ENCODE peak calls at places on chromosomes 7 and 10, in nine cellular contexts. N, Y, X, U, V, G, Z, W and Q are unnamed samples.

GRCh38 chr7:36406156-36406555 is 16.5 kb downstream of the ANLN start:
- DNase-seq in N (no peak), Y (no peak), X (peak), U (no peak), V (no peak), G (no peak), Z (no peak), W (no peak), Q (no peak)

GRCh38 chr7:155694846-155695245 is 50.4 kb downstream of the RBM33 start:
- DNase-seq in N (no peak), Y (no peak), X (no peak), U (no peak), V (no peak), G (no peak), Z (peak), W (no peak), Q (no peak)

GRCh38 chr7:28587211-28587610 is 174.9 kb downstream of the CREB5 start:
- DNase-seq in N (no peak), Y (no peak), X (no peak), U (no peak), V (no peak), G (no peak), Z (peak), W (no peak), Q (no peak)

GRCh38 chr10:130964771-130965170 is 346.8 kb downstream of the TCERG1L start:
- DNase-seq in N (no peak), Y (no peak), X (no peak), U (no peak), V (no peak), G (no peak), Z (no peak), W (no peak), Q (no peak)

GRCh38 chr10:110872984-110873569 is 1.3 kb downstream of the PDCD4 start:
- DNase-seq in N (no peak), Y (no peak), X (no peak), U (no peak), V (no peak), G (no peak), Z (peak), W (no peak), Q (no peak)

GRCh38 chr10:133461841-133462240 is 8.1 kb downstream of the SCART1 start:
- DNase-seq in N (no peak), Y (no peak), X (no peak), U (no peak), V (no peak), G (no peak), Z (no peak), W (no peak), Q (no peak)

GRCh38 chr10:94490789-94491039 is 54.9 kb upstream of the HELLS start:
- DNase-seq in N (no peak), Y (no peak), X (no peak), U (no peak), V (no peak), G (no peak), Z (no peak), W (no peak), Q (no peak)

GRCh38 chr7:2635810-2636701 is 4.3 kb downstream of the TTYH3 start:
- DNase-seq in N (no peak), Y (no peak), X (peak), U (no peak), V (no peak), G (peak), Z (peak), W (peak), Q (no peak)

GRCh38 chr7:30171753-30172447 is 37.1 kb downstream of the MTURN start:
- DNase-seq in N (no peak), Y (no peak), X (no peak), U (no peak), V (no peak), G (no peak), Z (no peak), W (no peak), Q (no peak)

GRCh38 chr10:92567952-92568600 is 5.8 kb downstream of the IDE start:
- DNase-seq in N (no peak), Y (no peak), X (no peak), U (no peak), V (no peak), G (no peak), Z (peak), W (no peak), Q (no peak)

GRCh38 chr10:6416892-6417512 is 163.1 kb downstream of the PRKCQ start:
- DNase-seq in N (no peak), Y (no peak), X (no peak), U (peak), V (no peak), G (no peak), Z (peak), W (no peak), Q (peak)

GRCh38 chr7:92343719-92344118 is 97.9 kb downstream of the ANKIB1 start:
- DNase-seq in N (no peak), Y (no peak), X (no peak), U (no peak), V (no peak), G (no peak), Z (no peak), W (no peak), Q (no peak)

GRCh38 chr7:39720586-39720985 is 97.2 kb downstream of the RALA start:
- DNase-seq in N (no peak), Y (no peak), X (no peak), U (no peak), V (no peak), G (no peak), Z (no peak), W (no peak), Q (no peak)

GRCh38 chr7:34341331-34341730 is 316.7 kb upstream of the NPSR1 start:
- DNase-seq in N (no peak), Y (no peak), X (no peak), U (no peak), V (no peak), G (no peak), Z (peak), W (no peak), Q (no peak)

GRCh38 chr7:33411000-33411399 is 281.6 kb downstream of the BBS9 start:
- DNase-seq in N (no peak), Y (no peak), X (no peak), U (no peak), V (no peak), G (no peak), Z (no peak), W (no peak), Q (no peak)

GRCh38 chr10:34092891-34093290 is 722.2 kb downstream of the PARD3 start:
- DNase-seq in N (no peak), Y (no peak), X (no peak), U (no peak), V (no peak), G (no peak), Z (no peak), W (no peak), Q (no peak)

GRCh38 chr7:11570205-11570604 is 261.8 kb downstream of the THSD7A start:
- DNase-seq in N (no peak), Y (no peak), X (no peak), U (no peak), V (no peak), G (no peak), Z (peak), W (no peak), Q (no peak)

GRCh38 chr10:93513091-93513490 is 16.7 kb downstream of the CEP55 start:
- DNase-seq in N (no peak), Y (no peak), X (no peak), U (no peak), V (no peak), G (no peak), Z (no peak), W (no peak), Q (no peak)

GRCh38 chr7:122802211-122802833 is 83.9 kb downstream of the CADPS2 start:
- DNase-seq in N (no peak), Y (no peak), X (no peak), U (no peak), V (no peak), G (peak), Z (no peak), W (no peak), Q (no peak)

GRCh38 chr7:32191296-32191695 is 121.1 kb upstream of the PDE1C start:
- DNase-seq in N (no peak), Y (no peak), X (no peak), U (no peak), V (no peak), G (no peak), Z (no peak), W (no peak), Q (no peak)

GRCh38 chr10:100009283-100009792 is 409 bp downstream of the DNMBP start:
- DNase-seq in N (no peak), Y (peak), X (peak), U (peak), V (no peak), G (peak), Z (no peak), W (peak), Q (peak)

GRCh38 chr7:140229591-140230516 is 53.1 kb upstream of the KDM7A start:
- DNase-seq in N (no peak), Y (peak), X (no peak), U (no peak), V (no peak), G (no peak), Z (no peak), W (peak), Q (no peak)

GRCh38 chr10:77877461-77878344 is 48.9 kb downstream of the DLG5 start:
- DNase-seq in N (no peak), Y (no peak), X (no peak), U (no peak), V (peak), G (peak), Z (peak), W (peak), Q (peak)

GRCh38 chr7:14900051-14900450 is 2.5 kb downstream of the DGKB start:
- DNase-seq in N (no peak), Y (no peak), X (no peak), U (no peak), V (no peak), G (no peak), Z (no peak), W (no peak), Q (no peak)

GRCh38 chr7:45080958-45081669 is 7.7 kb downstream of the NACAD start:
- DNase-seq in N (no peak), Y (no peak), X (no peak), U (no peak), V (no peak), G (peak), Z (no peak), W (no peak), Q (no peak)

GRCh38 chr7:39265912-39266591 is 288.3 kb downstream of the POU6F2 start:
- DNase-seq in N (no peak), Y (no peak), X (no peak), U (no peak), V (no peak), G (no peak), Z (no peak), W (no peak), Q (no peak)

GRCh38 chr7:118590107-118590506 is 365.6 kb downstream of the ANKRD7 start:
- DNase-seq in N (no peak), Y (no peak), X (no peak), U (no peak), V (no peak), G (no peak), Z (no peak), W (peak), Q (no peak)

GRCh38 chr7:15720849-15721471 is 34.5 kb upstream of the MEOX2 start:
- DNase-seq in N (peak), Y (no peak), X (no peak), U (peak), V (peak), G (peak), Z (peak), W (peak), Q (peak)

GRCh38 chr10:32976338-32976737 is 18.3 kb upstream of the ITGB1 start:
- DNase-seq in N (no peak), Y (no peak), X (no peak), U (no peak), V (no peak), G (no peak), Z (no peak), W (no peak), Q (no peak)

GRCh38 chr7:44200699-44201461 is at the start of gene YKT6:
- DNase-seq in N (peak), Y (peak), X (peak), U (peak), V (peak), G (peak), Z (peak), W (peak), Q (peak)

GRCh38 chr7:128234475-128234874 is 6.6 kb upstream of the LEP start:
- DNase-seq in N (no peak), Y (no peak), X (no peak), U (no peak), V (no peak), G (no peak), Z (no peak), W (no peak), Q (no peak)

GRCh38 chr7:103573479-103574058 is 127.6 kb upstream of the SLC26A5 start:
- DNase-seq in N (peak), Y (no peak), X (no peak), U (no peak), V (no peak), G (no peak), Z (peak), W (no peak), Q (peak)

GRCh38 chr7:45573636-45574470 is at the start of gene ADCY1:
- DNase-seq in N (peak), Y (no peak), X (no peak), U (no peak), V (no peak), G (no peak), Z (no peak), W (peak), Q (peak)